ENCODE peak calls at places on chromosomes 7 and 10, in nine cellular contexts. One of them, this sample, is unnamed.

GRCh38 chr7:99791021-99791420 is 7.0 kb upstream of the CYP3A4 start:
- DNase-seq in RWPE1: no peak
- DNase-seq in breast epithelium: no peak
- DNase-seq in PC-9: no peak
- DNase-seq in tibial nerve: no peak
- DNase-seq in fibroblast of lung: peak; percentile 21
- DNase-seq in A549: no peak
- DNase-seq in esophagus squamous epithelium: no peak
- DNase-seq in A673: no peak
- DNase-seq in this sample: no peak

GRCh38 chr7:39607865-39608264 is 15.5 kb upstream of the RALA start:
- DNase-seq in RWPE1: no peak
- DNase-seq in fibroblast of lung: no peak
- DNase-seq in tibial nerve: no peak
- DNase-seq in breast epithelium: no peak
- DNase-seq in esophagus squamous epithelium: no peak
- DNase-seq in A673: no peak
- DNase-seq in PC-9: no peak
- DNase-seq in A549: no peak
- DNase-seq in this sample: no peak

GRCh38 chr7:2968176-2968575 is 75.5 kb downstream of the CARD11 start:
- DNase-seq in PC-9: peak; percentile 19
- DNase-seq in esophagus squamous epithelium: no peak
- DNase-seq in A673: no peak
- DNase-seq in tibial nerve: no peak
- DNase-seq in fibroblast of lung: no peak
- DNase-seq in RWPE1: no peak
- DNase-seq in breast epithelium: peak; percentile 22
- DNase-seq in A549: no peak
- DNase-seq in this sample: no peak

GRCh38 chr10:122417667-122418066 is 36.8 kb upstream of the ARMS2 start:
- DNase-seq in A549: no peak
- DNase-seq in PC-9: no peak
- DNase-seq in tibial nerve: no peak
- DNase-seq in RWPE1: no peak
- DNase-seq in A673: no peak
- DNase-seq in esophagus squamous epithelium: no peak
- DNase-seq in breast epithelium: no peak
- DNase-seq in fibroblast of lung: peak; percentile 72
- DNase-seq in this sample: no peak

GRCh38 chr7:154574235-154574634 is 428.7 kb downstream of the PAXIP1 start:
- DNase-seq in esophagus squamous epithelium: no peak
- DNase-seq in RWPE1: no peak
- DNase-seq in breast epithelium: no peak
- DNase-seq in PC-9: no peak
- DNase-seq in fibroblast of lung: no peak
- DNase-seq in tibial nerve: no peak
- DNase-seq in A549: no peak
- DNase-seq in A673: no peak
- DNase-seq in this sample: no peak

GRCh38 chr7:71843677-71844076 is 568.5 kb downstream of the CALN1 start:
- DNase-seq in A673: no peak
- DNase-seq in esophagus squamous epithelium: no peak
- DNase-seq in A549: no peak
- DNase-seq in RWPE1: no peak
- DNase-seq in PC-9: no peak
- DNase-seq in breast epithelium: no peak
- DNase-seq in fibroblast of lung: no peak
- DNase-seq in tibial nerve: no peak
- DNase-seq in this sample: no peak

GRCh38 chr10:47330804-47331203 is 8.6 kb downstream of the GDF2 start:
- DNase-seq in RWPE1: no peak
- DNase-seq in fibroblast of lung: no peak
- DNase-seq in tibial nerve: no peak
- DNase-seq in A673: no peak
- DNase-seq in breast epithelium: no peak
- DNase-seq in PC-9: no peak
- DNase-seq in esophagus squamous epithelium: no peak
- DNase-seq in A549: no peak
- DNase-seq in this sample: no peak

GRCh38 chr7:92731327-92732063 is 104.9 kb downstream of the CDK6 start:
- DNase-seq in tibial nerve: no peak
- DNase-seq in esophagus squamous epithelium: no peak
- DNase-seq in A673: no peak
- DNase-seq in RWPE1: no peak
- DNase-seq in PC-9: no peak
- DNase-seq in A549: no peak
- DNase-seq in fibroblast of lung: peak; percentile 68
- DNase-seq in breast epithelium: no peak
- DNase-seq in this sample: peak; percentile 38

GRCh38 chr7:99314504-99314903 is 11.2 kb upstream of the ARPC1A start:
- DNase-seq in RWPE1: peak; percentile 13
- DNase-seq in A549: peak; percentile 20
- DNase-seq in PC-9: no peak
- DNase-seq in fibroblast of lung: no peak
- DNase-seq in tibial nerve: no peak
- DNase-seq in breast epithelium: no peak
- DNase-seq in A673: no peak
- DNase-seq in esophagus squamous epithelium: no peak
- DNase-seq in this sample: no peak

GRCh38 chr7:122337011-122337410 is 32.5 kb upstream of the FEZF1 start:
- DNase-seq in RWPE1: no peak
- DNase-seq in fibroblast of lung: no peak
- DNase-seq in A673: peak; percentile 52
- DNase-seq in tibial nerve: no peak
- DNase-seq in esophagus squamous epithelium: no peak
- DNase-seq in A549: no peak
- DNase-seq in PC-9: no peak
- DNase-seq in breast epithelium: no peak
- DNase-seq in this sample: no peak

GRCh38 chr7:135168001-135168400 is 2.5 kb downstream of the CYREN start:
- DNase-seq in breast epithelium: no peak
- DNase-seq in esophagus squamous epithelium: no peak
- DNase-seq in PC-9: no peak
- DNase-seq in tibial nerve: no peak
- DNase-seq in A673: no peak
- DNase-seq in A549: no peak
- DNase-seq in RWPE1: peak; percentile 9
- DNase-seq in fibroblast of lung: no peak
- DNase-seq in this sample: no peak

GRCh38 chr10:79400567-79401004 is 44.8 kb downstream of the ZCCHC24 start:
- DNase-seq in RWPE1: peak; percentile 54
- DNase-seq in breast epithelium: no peak
- DNase-seq in A673: peak; percentile 53
- DNase-seq in tibial nerve: no peak
- DNase-seq in esophagus squamous epithelium: no peak
- DNase-seq in A549: peak; percentile 35
- DNase-seq in fibroblast of lung: no peak
- DNase-seq in PC-9: no peak
- DNase-seq in this sample: peak; percentile 51

GRCh38 chr7:129388353-129389098 is 45.7 kb upstream of the STRIP2 start:
- DNase-seq in fibroblast of lung: no peak
- DNase-seq in RWPE1: no peak
- DNase-seq in PC-9: no peak
- DNase-seq in breast epithelium: no peak
- DNase-seq in A549: no peak
- DNase-seq in A673: no peak
- DNase-seq in tibial nerve: no peak
- DNase-seq in esophagus squamous epithelium: no peak
- DNase-seq in this sample: no peak

GRCh38 chr7:129390314-129390713 is 43.9 kb upstream of the STRIP2 start:
- DNase-seq in tibial nerve: no peak
- DNase-seq in breast epithelium: no peak
- DNase-seq in esophagus squamous epithelium: no peak
- DNase-seq in RWPE1: no peak
- DNase-seq in fibroblast of lung: no peak
- DNase-seq in A549: no peak
- DNase-seq in PC-9: no peak
- DNase-seq in A673: no peak
- DNase-seq in this sample: no peak

GRCh38 chr7:129387537-129387936 is 46.7 kb upstream of the STRIP2 start:
- DNase-seq in fibroblast of lung: no peak
- DNase-seq in esophagus squamous epithelium: no peak
- DNase-seq in PC-9: no peak
- DNase-seq in breast epithelium: no peak
- DNase-seq in tibial nerve: no peak
- DNase-seq in A549: no peak
- DNase-seq in RWPE1: no peak
- DNase-seq in A673: no peak
- DNase-seq in this sample: no peak

GRCh38 chr7:129391546-129392211 is 42.6 kb upstream of the STRIP2 start:
- DNase-seq in fibroblast of lung: no peak
- DNase-seq in A549: no peak
- DNase-seq in PC-9: no peak
- DNase-seq in breast epithelium: no peak
- DNase-seq in esophagus squamous epithelium: no peak
- DNase-seq in tibial nerve: no peak
- DNase-seq in RWPE1: no peak
- DNase-seq in A673: no peak
- DNase-seq in this sample: no peak

GRCh38 chr7:129389829-129390228 is 44.4 kb upstream of the STRIP2 start:
- DNase-seq in fibroblast of lung: no peak
- DNase-seq in esophagus squamous epithelium: no peak
- DNase-seq in RWPE1: no peak
- DNase-seq in PC-9: no peak
- DNase-seq in tibial nerve: no peak
- DNase-seq in A549: no peak
- DNase-seq in breast epithelium: no peak
- DNase-seq in A673: no peak
- DNase-seq in this sample: no peak
- TF ChIP-seq CTCF in fibroblast of lung: no peak
- TF ChIP-seq CTCF in esophagus squamous epithelium: no peak
- TF ChIP-seq CTCF in RWPE1: no peak
- TF ChIP-seq CTCF in PC-9: no peak
- TF ChIP-seq CTCF in tibial nerve: no peak
- TF ChIP-seq CTCF in A549: no peak
- TF ChIP-seq CTCF in breast epithelium: no peak
- TF ChIP-seq CTCF in A673: no peak
- TF ChIP-seq CTCF in this sample: peak; percentile 42

DNA sequence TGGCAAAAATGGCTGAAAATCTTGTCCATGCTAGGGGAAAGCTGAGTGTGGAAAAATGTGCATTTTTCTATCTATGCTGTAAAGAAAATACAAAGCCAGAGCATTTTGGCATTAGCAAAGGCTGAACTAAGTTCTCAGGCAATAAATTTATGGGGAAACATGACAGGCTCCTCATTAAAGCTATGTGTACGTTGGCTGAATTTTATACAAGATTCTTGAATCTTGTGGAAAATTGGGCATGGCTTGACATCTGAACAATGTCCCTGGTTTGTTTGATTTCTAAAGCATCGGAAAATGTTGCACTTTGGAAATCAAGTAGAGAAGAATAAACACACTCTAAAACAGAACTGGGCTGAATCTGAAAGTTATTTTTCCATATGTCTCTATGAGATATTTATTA is 16.8 kb downstream of the CPA1 start:
- DNase-seq in RWPE1: no peak
- DNase-seq in tibial nerve: no peak
- DNase-seq in A673: no peak
- DNase-seq in A549: no peak
- DNase-seq in breast epithelium: no peak
- DNase-seq in PC-9: no peak
- DNase-seq in fibroblast of lung: no peak
- DNase-seq in esophagus squamous epithelium: no peak
- DNase-seq in this sample: no peak
- H3K27ac ChIP-seq in RWPE1: no peak overlapping the region
- H3K27ac ChIP-seq in tibial nerve: no peak overlapping the region
- H3K27ac ChIP-seq in A673: no peak overlapping the region
- H3K27ac ChIP-seq in A549: no peak overlapping the region
- H3K27ac ChIP-seq in breast epithelium: no peak overlapping the region
- H3K27ac ChIP-seq in PC-9: no peak overlapping the region
- H3K27ac ChIP-seq in fibroblast of lung: no peak overlapping the region
- H3K27ac ChIP-seq in esophagus squamous epithelium: no peak overlapping the region
- H3K27ac ChIP-seq in this sample: no peak overlapping the region

GRCh38 chr7:142516038-142516501 is 233.2 kb upstream of the PRSS1 start:
- DNase-seq in breast epithelium: no peak
- DNase-seq in fibroblast of lung: peak; percentile 57
- DNase-seq in A549: peak; percentile 71
- DNase-seq in A673: peak; percentile 75
- DNase-seq in esophagus squamous epithelium: no peak
- DNase-seq in PC-9: peak; percentile 87
- DNase-seq in RWPE1: peak; percentile 45
- DNase-seq in tibial nerve: no peak
- DNase-seq in this sample: peak; percentile 67

GRCh38 chr7:142523821-142524460 is 225.3 kb upstream of the PRSS1 start:
- DNase-seq in tibial nerve: no peak
- DNase-seq in PC-9: no peak
- DNase-seq in esophagus squamous epithelium: no peak
- DNase-seq in fibroblast of lung: no peak
- DNase-seq in RWPE1: no peak
- DNase-seq in A549: no peak
- DNase-seq in breast epithelium: no peak
- DNase-seq in A673: no peak
- DNase-seq in this sample: no peak

GRCh38 chr7:142519790-142520078 is 229.5 kb upstream of the PRSS1 start:
- DNase-seq in tibial nerve: no peak
- DNase-seq in A549: no peak
- DNase-seq in A673: no peak
- DNase-seq in breast epithelium: no peak
- DNase-seq in fibroblast of lung: no peak
- DNase-seq in PC-9: no peak
- DNase-seq in RWPE1: no peak
- DNase-seq in esophagus squamous epithelium: no peak
- DNase-seq in this sample: no peak

GRCh38 chr7:142513221-142513955 is 235.9 kb upstream of the PRSS1 start:
- DNase-seq in A673: no peak
- DNase-seq in tibial nerve: no peak
- DNase-seq in RWPE1: no peak
- DNase-seq in fibroblast of lung: no peak
- DNase-seq in A549: no peak
- DNase-seq in PC-9: no peak
- DNase-seq in esophagus squamous epithelium: no peak
- DNase-seq in breast epithelium: no peak
- DNase-seq in this sample: no peak

GRCh38 chr7:142519077-142519789 is 230.0 kb upstream of the PRSS1 start:
- DNase-seq in A549: no peak
- DNase-seq in tibial nerve: no peak
- DNase-seq in A673: no peak
- DNase-seq in breast epithelium: no peak
- DNase-seq in PC-9: no peak
- DNase-seq in RWPE1: no peak
- DNase-seq in esophagus squamous epithelium: no peak
- DNase-seq in fibroblast of lung: no peak
- DNase-seq in this sample: no peak
- TF ChIP-seq CTCF in A549: no peak
- TF ChIP-seq CTCF in tibial nerve: no peak
- TF ChIP-seq CTCF in A673: no peak
- TF ChIP-seq CTCF in breast epithelium: no peak
- TF ChIP-seq CTCF in PC-9: no peak
- TF ChIP-seq CTCF in RWPE1: no peak
- TF ChIP-seq CTCF in esophagus squamous epithelium: no peak
- TF ChIP-seq CTCF in fibroblast of lung: no peak
- TF ChIP-seq CTCF in this sample: peak; percentile 10

DNA sequence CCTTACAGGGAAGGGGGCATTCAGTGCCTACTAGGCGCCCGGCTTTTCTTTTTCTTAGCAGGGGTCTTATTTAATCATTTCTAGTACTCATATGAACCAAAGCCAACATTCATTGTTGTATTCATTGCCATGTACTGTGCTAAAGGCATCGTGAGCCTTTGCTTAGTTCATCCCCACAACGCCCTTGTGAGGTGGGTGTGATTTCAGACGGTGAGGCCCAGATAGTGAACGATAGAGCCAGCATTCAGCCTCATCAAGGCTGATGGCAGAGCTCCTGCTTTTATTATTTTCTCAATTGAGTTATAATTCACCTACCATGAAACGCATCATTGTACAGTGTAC is 50.0 kb downstream of the HK1 start:
- DNase-seq in RWPE1: no peak
- DNase-seq in tibial nerve: no peak
- DNase-seq in A549: no peak
- DNase-seq in esophagus squamous epithelium: no peak
- DNase-seq in fibroblast of lung: no peak
- DNase-seq in A673: no peak
- DNase-seq in breast epithelium: no peak
- DNase-seq in PC-9: no peak
- DNase-seq in this sample: no peak
- H3K27ac ChIP-seq in RWPE1: peak overlapping the region; percentile 89
- H3K27ac ChIP-seq in tibial nerve: peak overlapping the region; percentile 76
- H3K27ac ChIP-seq in A549: no peak overlapping the region
- H3K27ac ChIP-seq in esophagus squamous epithelium: peak overlapping the region; percentile 87
- H3K27ac ChIP-seq in fibroblast of lung: peak overlapping the region; percentile 15
- H3K27ac ChIP-seq in A673: peak overlapping the region; percentile 80
- H3K27ac ChIP-seq in breast epithelium: peak overlapping the region; percentile 88
- H3K27ac ChIP-seq in PC-9: no peak overlapping the region
- H3K27ac ChIP-seq in this sample: no peak overlapping the region